ENCODE peak calls at places on chromosomes 2 and 18, in seven cellular contexts. V is IMR-90, O is mesenchymal stem cell, F is H1, G is trophoblast cell, X is mesendoderm, D is H9. Z is an unnamed sample.

GRCh38 chr2:61750624-61751023 is 103.2 kb downstream of the FAM161A start:
- DNase-seq in F (no peak), G (no peak), D (no peak), O (peak; percentile 29), X (no peak), V (peak; percentile 78), Z (no peak)

GRCh38 chr18:34543356-34543755 is 166.7 kb upstream of the DTNA start:
- DNase-seq in O (no peak), V (no peak), D (no peak), G (no peak), F (no peak), X (no peak), Z (no peak)

GRCh38 chr2:60306231-60306861 is 247.1 kb downstream of the BCL11A start:
- DNase-seq in X (no peak), G (no peak), F (no peak), V (no peak), O (no peak), D (no peak), Z (no peak)

GRCh38 chr2:71498261-71498701 is 44.9 kb downstream of the DYSF start:
- DNase-seq in D (no peak), F (no peak), X (peak; percentile 55), V (peak; percentile 89), O (peak; percentile 79), G (peak; percentile 94), Z (no peak)

GRCh38 chr2:191795711-191796110 is 51.2 kb downstream of the CAVIN2 start:
- DNase-seq in G (no peak), D (no peak), X (no peak), V (no peak), O (no peak), F (no peak), Z (no peak)

GRCh38 chr2:149857344-149857743 is 269.8 kb upstream of the MMADHC start:
- DNase-seq in V (peak; percentile 56), G (no peak), D (no peak), X (no peak), O (peak; percentile 50), F (no peak), Z (no peak)

GRCh38 chr2:38474058-38474457 is 97.0 kb upstream of the ATL2 start:
- DNase-seq in D (no peak), X (no peak), V (no peak), O (no peak), G (no peak), F (no peak), Z (no peak)

GRCh38 chr2:196915512-196916189 is 10.9 kb downstream of the PGAP1 start:
- DNase-seq in F (no peak), V (no peak), D (no peak), G (no peak), O (no peak), X (no peak), Z (no peak)

GRCh38 chr2:51918113-51918512 is 886.2 kb upstream of the NRXN1 start:
- DNase-seq in O (no peak), X (no peak), D (no peak), F (no peak), G (no peak), V (peak; percentile 6), Z (no peak)

GRCh38 chr2:240199133-240199870 is 58.8 kb upstream of the OTOS start:
- DNase-seq in X (no peak), V (no peak), O (no peak), D (peak; percentile 14), F (no peak), G (no peak), Z (no peak)

GRCh38 chr2:74457129-74457548 is 1.1 kb upstream of the WBP1 start:
- DNase-seq in V (peak; percentile 31), O (no peak), X (no peak), G (no peak), D (no peak), F (no peak), Z (no peak)

GRCh38 chr2:100483892-100484291 is 13.6 kb downstream of the NMS start:
- DNase-seq in F (no peak), O (no peak), D (no peak), V (no peak), G (no peak), X (no peak), Z (no peak)

GRCh38 chr2:238948765-238949641 is 101.1 kb downstream of the TWIST2 start:
- DNase-seq in V (peak; percentile 67), O (peak; percentile 58), D (peak; percentile 9), F (no peak), G (no peak), X (no peak), Z (no peak)

GRCh38 chr2:212902421-212902820 is 249.0 kb downstream of the IKZF2 start:
- DNase-seq in D (no peak), V (no peak), O (no peak), G (no peak), F (no peak), X (no peak), Z (no peak)

GRCh38 chr2:39568561-39569006 is 97.1 kb upstream of the TMEM178A start:
- DNase-seq in F (no peak), G (peak; percentile 24), O (peak; percentile 76), D (no peak), V (peak; percentile 84), X (no peak), Z (no peak)

GRCh38 chr2:151374426-151374825 is 17.0 kb downstream of the TNFAIP6 start:
- DNase-seq in F (no peak), O (peak; percentile 85), G (no peak), X (no peak), V (peak; percentile 91), D (no peak), Z (no peak)

GRCh38 chr2:122864728-122865127 is 1109.3 kb downstream of the TSN start:
- DNase-seq in O (no peak), F (no peak), X (no peak), V (no peak), D (no peak), G (no peak), Z (no peak)

GRCh38 chr2:62587616-62588015 is 81.6 kb upstream of the TMEM17 start:
- DNase-seq in F (no peak), D (no peak), G (no peak), X (no peak), V (no peak), O (no peak), Z (no peak)

GRCh38 chr2:219207254-219207883 is 787 bp downstream of the ZFAND2B start:
- DNase-seq in V (no peak), F (no peak), G (no peak), X (peak; percentile 20), O (peak; percentile 43), D (no peak), Z (no peak)

GRCh38 chr18:22543764-22544163 is 126.0 kb upstream of the CTAGE1 start:
- DNase-seq in G (no peak), O (no peak), X (no peak), F (no peak), D (no peak), V (no peak), Z (no peak)

GRCh38 chr2:73268831-73269685 is 15.2 kb downstream of the FBXO41 start:
- DNase-seq in G (no peak), F (peak; percentile 51), V (peak; percentile 11), D (peak; percentile 88), X (peak; percentile 82), O (no peak), Z (no peak)

GRCh38 chr2:2000018-2000733 is 255.9 kb upstream of the PXDN start:
- DNase-seq in X (no peak), G (no peak), F (no peak), O (no peak), V (no peak), D (no peak), Z (no peak)

GRCh38 chr2:19207452-19207851 is 151.0 kb downstream of the OSR1 start:
- DNase-seq in X (no peak), V (no peak), O (no peak), G (no peak), F (no peak), D (no peak), Z (no peak)

GRCh38 chr2:238260879-238261278 is 21.0 kb upstream of the HES6 start:
- DNase-seq in F (no peak), V (no peak), D (no peak), G (no peak), X (no peak), O (no peak), Z (no peak)

GRCh38 chr2:65420712-65421431 is 11.5 kb downstream of the SPRED2 start:
- DNase-seq in O (peak; percentile 87), D (no peak), X (peak; percentile 81), F (no peak), G (no peak), V (peak; percentile 80), Z (no peak)

GRCh38 chr18:43744960-43745740 is 467.9 kb upstream of the SYT4 start:
- DNase-seq in O (no peak), D (no peak), G (no peak), X (peak; percentile 56), F (no peak), V (no peak), Z (no peak)

GRCh38 chr18:54879691-54880090 is 51.4 kb downstream of the RAB27B start:
- DNase-seq in O (no peak), F (no peak), G (no peak), D (no peak), V (no peak), X (peak; percentile 78), Z (no peak)

GRCh38 chr2:180542510-180542909 is 437.9 kb upstream of the UBE2E3 start:
- DNase-seq in F (no peak), G (no peak), O (no peak), X (no peak), D (no peak), V (no peak), Z (no peak)

GRCh38 chr2:242054881-242055801 is 185.6 kb downstream of the RTP5 start:
- DNase-seq in X (no peak), F (no peak), D (peak; percentile 26), O (no peak), G (no peak), V (no peak), Z (no peak)

GRCh38 chr2:16578081-16578480 is 87.6 kb downstream of the CYRIA start:
- DNase-seq in D (no peak), G (no peak), X (no peak), O (no peak), V (no peak), F (no peak), Z (no peak)
- H2BK5ac ChIP-seq in D (no peak overlapping the region), G (no peak overlapping the region), X (no peak overlapping the region), O (no peak overlapping the region), V (no peak overlapping the region), F (no peak overlapping the region), Z (no peak overlapping the region)

GRCh38 chr2:16101196-16101595 is 160.8 kb downstream of the MYCN start:
- DNase-seq in G (no peak), X (no peak), D (no peak), O (no peak), V (no peak), F (no peak), Z (no peak)
- H2BK5ac ChIP-seq in G (no peak overlapping the region), X (no peak overlapping the region), D (no peak overlapping the region), O (no peak overlapping the region), V (no peak overlapping the region), F (peak overlapping the region; percentile 86), Z (no peak overlapping the region)

GRCh38 chr2:33274524-33274923 is 201.9 kb upstream of the RASGRP3 start:
- DNase-seq in G (no peak), V (no peak), D (no peak), X (peak; percentile 3), O (no peak), F (no peak), Z (no peak)
- H2BK5ac ChIP-seq in G (no peak overlapping the region), V (peak overlapping the region; percentile 7), D (no peak overlapping the region), X (no peak overlapping the region), O (no peak overlapping the region), F (no peak overlapping the region), Z (no peak overlapping the region)

DNA sequence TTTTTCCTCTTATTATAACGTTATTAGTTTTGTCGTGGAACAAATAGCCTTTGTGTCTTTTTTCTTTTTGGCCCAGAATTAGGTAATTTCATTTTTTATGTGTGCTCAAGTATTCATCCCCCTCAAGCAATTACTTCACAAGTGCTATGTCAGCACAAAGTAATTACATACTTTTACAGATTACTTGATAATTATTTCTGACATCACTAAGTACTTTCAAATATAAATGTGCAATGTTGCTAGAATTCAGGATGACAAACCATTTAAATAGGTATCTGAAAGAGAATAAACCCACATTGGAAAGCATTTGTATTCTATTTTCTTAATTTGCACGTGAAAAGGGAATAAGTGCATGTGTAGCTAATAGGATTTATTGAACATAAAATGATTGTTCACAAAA is 238.2 kb downstream of the CDH7 start:
- DNase-seq in G (no peak), F (no peak), O (no peak), X (no peak), V (no peak), D (no peak), Z (no peak)
- H2BK5ac ChIP-seq in G (no peak overlapping the region), F (no peak overlapping the region), O (no peak overlapping the region), X (no peak overlapping the region), V (no peak overlapping the region), D (no peak overlapping the region), Z (no peak overlapping the region)

Z was measured in neuronal stem cell.